ENCODE peak calls at places on chromosome 18, in seven cellular contexts. One of them, this sample, is unnamed.

GRCh38 chr18:40380657-40381441 is 1574.2 kb upstream of the PIK3C3 start:
- DNase-seq in adrenal gland: no peak
- DNase-seq in HepG2: no peak
- DNase-seq in A549: no peak
- DNase-seq in neural progenitor cell: peak
- DNase-seq in tibial artery: no peak
- DNase-seq in astrocyte: peak
- DNase-seq in this sample: no peak

GRCh38 chr18:67385455-67385854 is 131.1 kb downstream of the DSEL start:
- DNase-seq in adrenal gland: no peak
- DNase-seq in HepG2: peak
- DNase-seq in A549: no peak
- DNase-seq in neural progenitor cell: no peak
- DNase-seq in tibial artery: no peak
- DNase-seq in astrocyte: peak
- DNase-seq in this sample: no peak

GRCh38 chr18:70491734-70492348 is 203.0 kb downstream of the SOCS6 start:
- DNase-seq in adrenal gland: peak
- DNase-seq in HepG2: peak
- DNase-seq in A549: peak
- DNase-seq in neural progenitor cell: peak
- DNase-seq in tibial artery: peak
- DNase-seq in astrocyte: peak
- DNase-seq in this sample: peak

GRCh38 chr18:32730620-32731021 is 42.2 kb downstream of the KLHL14 start:
- DNase-seq in adrenal gland: no peak
- DNase-seq in HepG2: no peak
- DNase-seq in A549: no peak
- DNase-seq in neural progenitor cell: no peak
- DNase-seq in tibial artery: no peak
- DNase-seq in astrocyte: peak
- DNase-seq in this sample: no peak

GRCh38 chr18:13548944-13549878 is 177.1 kb downstream of the FAM210A start:
- DNase-seq in adrenal gland: no peak
- DNase-seq in HepG2: no peak
- DNase-seq in A549: no peak
- DNase-seq in neural progenitor cell: no peak
- DNase-seq in tibial artery: no peak
- DNase-seq in astrocyte: no peak
- DNase-seq in this sample: no peak

GRCh38 chr18:28041366-28041765 is 135.6 kb downstream of the CDH2 start:
- DNase-seq in adrenal gland: no peak
- DNase-seq in HepG2: no peak
- DNase-seq in A549: no peak
- DNase-seq in neural progenitor cell: peak
- DNase-seq in tibial artery: no peak
- DNase-seq in astrocyte: peak
- DNase-seq in this sample: peak

GRCh38 chr18:14970027-14970426 is 222.1 kb downstream of the ANKRD30B start:
- DNase-seq in adrenal gland: no peak
- DNase-seq in HepG2: no peak
- DNase-seq in A549: no peak
- DNase-seq in neural progenitor cell: no peak
- DNase-seq in tibial artery: no peak
- DNase-seq in astrocyte: no peak
- DNase-seq in this sample: no peak

GRCh38 chr18:49021433-49022129 is 70.8 kb upstream of the SMAD7 start:
- DNase-seq in adrenal gland: peak
- DNase-seq in HepG2: peak
- DNase-seq in A549: no peak
- DNase-seq in neural progenitor cell: peak
- DNase-seq in tibial artery: no peak
- DNase-seq in astrocyte: no peak
- DNase-seq in this sample: peak

GRCh38 chr18:23106575-23106974 is 28.7 kb upstream of the CABLES1 start:
- DNase-seq in adrenal gland: peak
- DNase-seq in HepG2: peak
- DNase-seq in A549: peak
- DNase-seq in neural progenitor cell: no peak
- DNase-seq in tibial artery: no peak
- DNase-seq in astrocyte: peak
- DNase-seq in this sample: no peak

GRCh38 chr18:35714539-35714938 is 133.0 kb downstream of the GALNT1 start:
- DNase-seq in adrenal gland: no peak
- DNase-seq in HepG2: no peak
- DNase-seq in A549: no peak
- DNase-seq in neural progenitor cell: no peak
- DNase-seq in tibial artery: no peak
- DNase-seq in astrocyte: no peak
- DNase-seq in this sample: no peak
- H3K27ac ChIP-seq in adrenal gland: no peak
- H3K27ac ChIP-seq in HepG2: peak
- H3K27ac ChIP-seq in A549: no peak
- H3K27ac ChIP-seq in neural progenitor cell: no peak
- H3K27ac ChIP-seq in tibial artery: no peak
- H3K27ac ChIP-seq in astrocyte: no peak
- H3K27ac ChIP-seq in this sample: no peak

GRCh38 chr18:21743166-21743831 is 2.7 kb downstream of the MIB1 start:
- DNase-seq in adrenal gland: no peak
- DNase-seq in HepG2: no peak
- DNase-seq in A549: no peak
- DNase-seq in neural progenitor cell: no peak
- DNase-seq in tibial artery: no peak
- DNase-seq in astrocyte: no peak
- DNase-seq in this sample: no peak

GRCh38 chr18:21740474-21740723 is 193 bp upstream of the MIB1 start:
- DNase-seq in adrenal gland: peak
- DNase-seq in HepG2: peak
- DNase-seq in A549: peak
- DNase-seq in neural progenitor cell: no peak
- DNase-seq in tibial artery: peak
- DNase-seq in astrocyte: peak
- DNase-seq in this sample: no peak

GRCh38 chr18:21742323-21742687 is 1.7 kb downstream of the MIB1 start:
- DNase-seq in adrenal gland: no peak
- DNase-seq in HepG2: no peak
- DNase-seq in A549: no peak
- DNase-seq in neural progenitor cell: no peak
- DNase-seq in tibial artery: no peak
- DNase-seq in astrocyte: peak
- DNase-seq in this sample: no peak

GRCh38 chr18:21740724-21741510 is at the start of gene MIB1:
- DNase-seq in adrenal gland: no peak
- DNase-seq in HepG2: no peak
- DNase-seq in A549: peak
- DNase-seq in neural progenitor cell: peak
- DNase-seq in tibial artery: peak
- DNase-seq in astrocyte: no peak
- DNase-seq in this sample: peak

GRCh38 chr18:21741511-21742322 is 1.1 kb downstream of the MIB1 start:
- DNase-seq in adrenal gland: peak
- DNase-seq in HepG2: no peak
- DNase-seq in A549: no peak
- DNase-seq in neural progenitor cell: no peak
- DNase-seq in tibial artery: peak
- DNase-seq in astrocyte: no peak
- DNase-seq in this sample: peak
- TF ChIP-seq CTCF in adrenal gland: no peak
- TF ChIP-seq CTCF in HepG2: peak
- TF ChIP-seq CTCF in A549: no peak
- TF ChIP-seq CTCF in neural progenitor cell: no peak
- TF ChIP-seq CTCF in tibial artery: no peak
- TF ChIP-seq CTCF in astrocyte: no peak
- TF ChIP-seq CTCF in this sample: no peak

GRCh38 chr18:7789853-7790552 is 222.9 kb downstream of the PTPRM start:
- DNase-seq in adrenal gland: no peak
- DNase-seq in HepG2: peak
- DNase-seq in A549: peak
- DNase-seq in neural progenitor cell: peak
- DNase-seq in tibial artery: no peak
- DNase-seq in astrocyte: peak
- DNase-seq in this sample: peak
- H3K27ac ChIP-seq in adrenal gland: no peak
- H3K27ac ChIP-seq in HepG2: no peak
- H3K27ac ChIP-seq in A549: peak
- H3K27ac ChIP-seq in neural progenitor cell: peak
- H3K27ac ChIP-seq in tibial artery: no peak
- H3K27ac ChIP-seq in astrocyte: no peak
- H3K27ac ChIP-seq in this sample: peak

GRCh38 chr18:50796495-50796894 is 23.3 kb downstream of the MRO start:
- DNase-seq in adrenal gland: no peak
- DNase-seq in HepG2: no peak
- DNase-seq in A549: no peak
- DNase-seq in neural progenitor cell: no peak
- DNase-seq in tibial artery: no peak
- DNase-seq in astrocyte: no peak
- DNase-seq in this sample: no peak
- TF ChIP-seq CTCF in adrenal gland: no peak
- TF ChIP-seq CTCF in HepG2: no peak
- TF ChIP-seq CTCF in A549: no peak
- TF ChIP-seq CTCF in neural progenitor cell: no peak
- TF ChIP-seq CTCF in tibial artery: no peak
- TF ChIP-seq CTCF in astrocyte: no peak
- TF ChIP-seq CTCF in this sample: no peak

DNA sequence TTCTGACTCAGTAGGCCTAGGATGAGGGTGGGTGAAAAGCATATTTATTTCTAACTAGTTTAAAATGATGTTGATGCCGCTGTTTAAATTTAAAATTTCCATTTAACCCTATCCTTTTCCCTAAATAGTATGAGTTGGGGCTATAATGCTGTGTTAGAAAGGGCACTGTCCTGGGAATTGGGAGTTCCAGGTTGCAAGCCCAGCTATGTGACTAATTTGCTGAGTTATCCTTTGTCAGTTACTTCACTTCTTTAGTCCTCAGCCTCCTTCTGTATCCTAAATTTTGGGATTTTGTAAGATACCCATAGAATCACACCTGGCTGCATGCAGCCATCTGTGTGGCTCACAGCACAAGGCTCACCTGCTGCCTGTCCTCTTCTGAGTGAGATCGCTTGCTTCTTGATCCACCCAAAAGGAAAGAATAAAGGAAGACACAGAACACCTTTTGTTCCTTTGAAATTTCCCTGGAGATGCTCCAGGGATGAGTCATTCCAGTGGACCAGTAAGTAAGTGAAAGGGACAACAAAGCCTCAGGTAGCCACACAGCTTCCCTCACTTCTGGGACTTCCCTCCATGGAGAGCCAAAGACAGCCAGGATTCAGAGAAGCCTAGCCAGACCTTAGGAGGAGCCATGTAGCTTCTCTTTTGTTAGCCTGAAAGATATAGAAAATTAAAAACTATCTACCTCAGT is 97.2 kb downstream of the DTNA start:
- DNase-seq in adrenal gland: no peak
- DNase-seq in HepG2: peak
- DNase-seq in A549: no peak
- DNase-seq in neural progenitor cell: peak
- DNase-seq in tibial artery: no peak
- DNase-seq in astrocyte: no peak
- DNase-seq in this sample: no peak
- H3K27ac ChIP-seq in adrenal gland: no peak
- H3K27ac ChIP-seq in HepG2: no peak
- H3K27ac ChIP-seq in A549: no peak
- H3K27ac ChIP-seq in neural progenitor cell: no peak
- H3K27ac ChIP-seq in tibial artery: peak
- H3K27ac ChIP-seq in astrocyte: no peak
- H3K27ac ChIP-seq in this sample: no peak